ENCODE peak calls at places on chromosome 7, in seven cellular contexts. G, V, E, C, X, Y and T are unnamed samples.

GRCh38 chr7:35437619-35438275 is 183.8 kb upstream of the TBX20 start:
- DNase-seq in G (no peak), V (no peak), E (no peak), C (no peak), X (no peak), Y (no peak), T (no peak)

GRCh38 chr7:105760549-105761447 is 115.6 kb downstream of the ATXN7L1 start:
- DNase-seq in G (no peak), V (no peak), E (no peak), C (no peak), X (no peak), Y (no peak), T (no peak)

GRCh38 chr7:64879097-64879730 is 23.9 kb upstream of the ZNF273 start:
- DNase-seq in G (no peak), V (peak), E (no peak), C (no peak), X (no peak), Y (no peak), T (no peak)

GRCh38 chr7:17661982-17662585 is 278.2 kb downstream of the SNX13 start:
- DNase-seq in G (no peak), V (no peak), E (no peak), C (no peak), X (no peak), Y (no peak), T (no peak)

GRCh38 chr7:84813376-84813775 is 373.5 kb downstream of the SEMA3D start:
- DNase-seq in G (no peak), V (no peak), E (no peak), C (no peak), X (no peak), Y (no peak), T (no peak)

GRCh38 chr7:158097106-158097505 is 490.5 kb downstream of the PTPRN2 start:
- DNase-seq in G (no peak), V (no peak), E (no peak), C (no peak), X (peak), Y (no peak), T (no peak)

GRCh38 chr7:47529405-47529804 is 52.5 kb downstream of the TNS3 start:
- DNase-seq in G (no peak), V (no peak), E (no peak), C (no peak), X (no peak), Y (no peak), T (no peak)

GRCh38 chr7:126026421-126027088 is 1096.9 kb upstream of the POT1 start:
- DNase-seq in G (no peak), V (no peak), E (no peak), C (no peak), X (no peak), Y (no peak), T (no peak)

GRCh38 chr7:154505362-154505761 is 453.2 kb downstream of the DPP6 start:
- DNase-seq in G (no peak), V (peak), E (no peak), C (no peak), X (no peak), Y (no peak), T (no peak)

GRCh38 chr7:133230591-133231194 is 22.2 kb upstream of the EXOC4 start:
- DNase-seq in G (peak), V (no peak), E (peak), C (no peak), X (peak), Y (peak), T (no peak)

GRCh38 chr7:119452401-119452800 is 820.6 kb upstream of the KCND2 start:
- DNase-seq in G (no peak), V (no peak), E (no peak), C (no peak), X (no peak), Y (no peak), T (no peak)

GRCh38 chr7:8185907-8186306 is 76.1 kb downstream of the ICA1 start:
- DNase-seq in G (no peak), V (no peak), E (no peak), C (no peak), X (no peak), Y (no peak), T (no peak)

GRCh38 chr7:94697671-94697994 is 41.7 kb upstream of the SGCE start:
- DNase-seq in G (no peak), V (no peak), E (no peak), C (no peak), X (no peak), Y (no peak), T (no peak)
- H3K27ac ChIP-seq in G (no peak), V (no peak), E (peak), C (no peak), X (no peak), Y (no peak), T (peak)

DNA sequence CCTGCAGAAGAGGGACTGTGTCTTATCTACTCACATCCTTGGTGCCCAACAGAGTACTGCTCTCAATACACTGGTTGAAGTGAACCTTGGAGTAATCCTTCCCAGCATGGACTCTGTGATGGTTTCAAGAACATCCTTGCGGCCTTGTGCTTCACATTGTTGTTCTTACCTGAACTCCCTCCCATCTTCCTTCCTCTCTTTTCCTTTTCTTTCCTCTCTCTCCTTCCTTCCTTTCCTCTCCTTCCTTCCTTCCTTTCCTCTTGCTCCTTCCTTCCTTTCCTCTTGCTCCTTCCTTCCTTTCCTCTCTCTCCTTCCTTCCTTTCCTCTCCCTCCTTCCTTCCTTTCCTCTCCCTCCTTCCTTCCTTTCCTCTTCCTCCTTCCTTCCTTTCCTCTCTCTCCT is 26.3 kb downstream of the LAMB1 start:
- DNase-seq in G (no peak), V (no peak), E (no peak), C (no peak), X (no peak), Y (no peak), T (no peak)
- TF ChIP-seq POLR2AphosphoS5 in G (no peak), V (no peak), E (no peak), C (no peak), X (no peak), Y (no peak), T (no peak)

DNA sequence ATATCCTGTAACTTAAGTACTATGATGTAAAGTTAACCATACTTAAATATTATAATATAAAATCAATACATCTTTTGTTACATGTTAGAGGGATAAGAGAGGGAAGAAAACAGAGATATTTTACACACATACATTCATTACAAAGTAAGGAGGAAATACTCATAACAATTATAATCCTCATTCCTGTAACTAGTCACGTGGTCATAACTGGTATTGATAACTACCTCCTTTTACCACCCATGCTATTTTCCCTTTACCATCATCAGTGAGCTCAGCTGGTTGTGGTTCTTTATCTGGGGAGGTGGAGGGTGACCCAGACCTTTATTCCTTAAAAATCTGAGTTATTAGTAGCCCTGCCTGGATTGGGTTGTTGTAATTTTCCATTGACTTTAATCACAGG is 8.3 kb downstream of the GIMAP8 start:
- DNase-seq in G (no peak), V (no peak), E (no peak), C (no peak), X (no peak), Y (no peak), T (no peak)
- TF ChIP-seq POLR2A in G (no peak), V (no peak), E (no peak), C (no peak), X (no peak), Y (no peak), T (no peak)

GRCh38 chr7:73823873-73824597 is 6.8 kb upstream of the CLDN4 start:
- DNase-seq in G (no peak), V (no peak), E (no peak), C (no peak), X (no peak), Y (no peak), T (no peak)

GRCh38 chr7:73824986-73825385 is 5.8 kb upstream of the CLDN4 start:
- DNase-seq in G (no peak), V (no peak), E (no peak), C (no peak), X (no peak), Y (no peak), T (peak)

GRCh38 chr7:73820013-73820412 is 10.8 kb upstream of the CLDN4 start:
- DNase-seq in G (no peak), V (no peak), E (no peak), C (no peak), X (no peak), Y (no peak), T (no peak)

GRCh38 chr7:73823257-73823656 is 7.5 kb upstream of the CLDN4 start:
- DNase-seq in G (no peak), V (no peak), E (no peak), C (no peak), X (no peak), Y (no peak), T (no peak)

DNA sequence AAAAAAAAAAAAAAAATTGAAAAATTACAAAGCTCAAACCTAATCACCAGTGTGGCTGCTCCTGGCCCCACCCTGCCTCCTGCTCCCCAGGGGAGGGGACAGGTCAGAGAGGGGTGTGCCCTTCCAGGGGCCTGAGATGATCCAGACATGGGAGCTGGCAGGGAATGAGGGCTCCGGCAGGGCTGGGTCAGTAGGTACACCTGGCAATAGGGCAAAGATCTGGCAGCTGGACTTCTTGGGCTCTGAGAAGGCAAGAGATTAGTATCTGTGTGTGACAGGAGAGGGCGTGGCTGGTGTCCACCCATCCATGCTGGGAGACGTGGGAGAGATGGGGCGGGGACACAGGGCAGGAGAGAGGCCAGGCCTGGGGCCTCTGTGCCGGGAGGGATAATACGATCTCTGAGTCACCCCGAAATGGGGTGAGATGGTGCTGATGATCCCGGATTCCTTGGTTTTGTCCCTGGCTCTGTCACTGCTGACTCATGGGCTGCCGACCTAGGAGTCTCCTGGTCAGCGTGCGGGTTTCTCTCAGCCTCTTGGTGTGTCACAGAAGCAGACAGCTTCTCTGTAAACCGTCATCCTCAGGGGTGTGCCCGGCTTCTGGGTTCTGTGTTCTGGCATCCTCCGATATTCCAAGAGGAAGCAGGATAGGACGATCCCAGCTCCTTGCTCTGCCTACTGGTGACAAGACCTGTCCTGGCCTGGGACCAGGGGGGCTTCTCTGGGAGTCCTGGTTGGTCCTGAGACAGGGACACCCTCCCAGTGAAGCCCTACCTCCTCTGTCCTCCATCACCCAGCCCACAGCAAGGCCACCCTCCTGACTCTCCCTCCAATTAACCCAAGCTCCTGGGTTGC is 8.2 kb upstream of the CLDN4 start:
- DNase-seq in G (peak), V (no peak), E (peak), C (no peak), X (no peak), Y (peak), T (peak)
- H3K27ac ChIP-seq in G (peak), V (no peak), E (no peak), C (no peak), X (no peak), Y (peak), T (peak)

GRCh38 chr7:151085691-151086620 is at the start of gene AGAP3:
- DNase-seq in G (peak), V (peak), E (peak), C (no peak), X (peak), Y (peak), T (peak)
- TF ChIP-seq POLR2AphosphoS5 in G (peak), V (peak), E (peak), C (peak), X (peak), Y (peak), T (peak)

GRCh38 chr7:44497151-44498013 is 6.9 kb upstream of the NUDCD3 start:
- DNase-seq in G (no peak), V (no peak), E (no peak), C (no peak), X (no peak), Y (no peak), T (no peak)
- TF ChIP-seq POLR2A in G (no peak), V (no peak), E (no peak), C (no peak), X (no peak), Y (no peak), T (no peak)

DNA sequence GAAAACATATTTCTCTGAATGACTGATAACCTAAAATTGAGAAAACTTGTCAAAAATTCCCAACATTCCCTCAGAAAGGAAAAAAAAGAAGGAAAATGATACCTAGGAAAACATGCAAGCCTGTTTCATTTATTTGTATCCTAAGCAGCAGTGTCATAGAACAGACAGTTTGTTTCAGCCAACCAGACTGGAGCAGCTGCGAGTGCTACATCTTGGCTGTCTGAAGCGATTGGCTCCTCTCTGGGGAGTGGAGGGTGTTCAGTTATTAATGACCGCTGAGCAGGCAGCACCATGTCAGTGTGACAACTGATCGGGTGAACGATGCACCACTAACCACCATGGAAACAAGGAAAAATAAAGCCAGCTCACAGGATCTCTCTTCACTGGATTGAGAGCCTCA is at the start of gene LRRN3:
- DNase-seq in G (no peak), V (no peak), E (no peak), C (no peak), X (no peak), Y (peak), T (no peak)
- H3K27ac ChIP-seq in G (no peak), V (peak), E (no peak), C (no peak), X (no peak), Y (no peak), T (no peak)

GRCh38 chr7:134792968-134793367 is 13.5 kb downstream of the CALD1 start:
- DNase-seq in G (no peak), V (no peak), E (no peak), C (no peak), X (no peak), Y (no peak), T (no peak)
- TF ChIP-seq POLR2AphosphoS5 in G (no peak), V (peak), E (no peak), C (no peak), X (no peak), Y (no peak), T (no peak)

GRCh38 chr7:27555670-27556069 is 107.0 kb downstream of the HIBADH start:
- DNase-seq in G (no peak), V (no peak), E (no peak), C (no peak), X (no peak), Y (no peak), T (no peak)
- TF ChIP-seq POLR2A in G (no peak), V (no peak), E (no peak), C (no peak), X (no peak), Y (no peak), T (no peak)